ENCODE peak calls at places on chromosomes 11 and 22, in four cellular contexts. E, G, O and R are unnamed samples.
A peak's percentile ranks its signal among the peaks of the same experiment; 100 is the strongest.

GRCh38 chr11:122040476-122040875 is 75.5 kb downstream of the BLID start:
- DNase-seq in G (no peak), E (no peak), O (no peak), R (no peak)

GRCh38 chr11:93922830-93923229 is 72.4 kb upstream of the VSTM5 start:
- DNase-seq in G (no peak), O (no peak), E (no peak), R (no peak)

GRCh38 chr11:115745545-115746265 is 241.5 kb upstream of the CADM1 start:
- DNase-seq in O (no peak), E (no peak), G (peak; percentile 59), R (no peak)

GRCh38 chr11:69355346-69355940 is 61.5 kb downstream of the MYEOV start:
- DNase-seq in E (no peak), G (no peak), O (no peak), R (no peak)

GRCh38 chr11:24064309-24064903 is 432.4 kb upstream of the LUZP2 start:
- DNase-seq in G (no peak), O (no peak), E (no peak), R (no peak)

GRCh38 chr11:87173185-87174039 is 135.7 kb downstream of the TMEM135 start:
- DNase-seq in E (no peak), O (no peak), G (no peak), R (no peak)

GRCh38 chr11:116364357-116364756 is 408.4 kb downstream of the BUD13 start:
- DNase-seq in E (no peak), O (no peak), G (no peak), R (no peak)

GRCh38 chr11:36091256-36091811 is 147.5 kb downstream of the LDLRAD3 start:
- DNase-seq in G (no peak), E (no peak), O (no peak), R (peak; percentile 60)

GRCh38 chr22:20741634-20742581 is 32.0 kb upstream of the SERPIND1 start:
- DNase-seq in O (no peak), G (peak; percentile 66), E (peak; percentile 52), R (peak; percentile 87)

GRCh38 chr22:42185915-42186439 is 55.4 kb upstream of the CYP2D6 start:
- DNase-seq in E (no peak), G (no peak), O (no peak), R (no peak)

GRCh38 chr11:134139873-134140331 is 71.0 kb downstream of the JAM3 start:
- DNase-seq in E (peak; percentile 70), G (peak; percentile 83), O (peak; percentile 41), R (peak; percentile 35)

GRCh38 chr11:119585038-119585666 is 143.8 kb downstream of the NECTIN1 start:
- DNase-seq in E (peak; percentile 63), G (peak; percentile 78), O (no peak), R (no peak)

GRCh38 chr11:123588117-123588815 is 66.2 kb downstream of the SCN3B start:
- DNase-seq in E (no peak), O (no peak), G (no peak), R (no peak)

GRCh38 chr22:23285734-23286133 is 105.4 kb downstream of the BCR start:
- DNase-seq in G (no peak), O (no peak), E (no peak), R (peak; percentile 64)

GRCh38 chr11:69142894-69143293 is 12.8 kb upstream of the SMIM38 start:
- DNase-seq in E (no peak), O (no peak), G (no peak), R (peak; percentile 83)

GRCh38 chr11:69466039-69466438 is 15.4 kb upstream of the LINC01488 start:
- DNase-seq in G (no peak), E (no peak), O (no peak), R (no peak)

GRCh38 chr11:102430158-102430836 is 22.3 kb downstream of the TMEM123 start:
- DNase-seq in E (no peak), G (no peak), O (no peak), R (no peak)

GRCh38 chr11:131893988-131894387 is 523.6 kb downstream of the NTM start:
- DNase-seq in E (no peak), O (no peak), G (no peak), R (no peak)

GRCh38 chr11:31824791-31825452 is 13.8 kb upstream of the PAX6 start:
- DNase-seq in E (no peak), G (peak; percentile 39), O (no peak), R (no peak)

GRCh38 chr11:11931461-11932055 is 76.9 kb downstream of the DKK3 start:
- DNase-seq in G (peak; percentile 47), E (no peak), O (no peak), R (peak; percentile 26)

GRCh38 chr11:62560566-62561103 is 13.1 kb downstream of the EEF1G start:
- DNase-seq in E (peak; percentile 96), O (peak; percentile 93), G (peak; percentile 65), R (peak; percentile 73)

GRCh38 chr11:40328890-40329617 is 1130.4 kb downstream of the LRRC4C start:
- DNase-seq in E (no peak), O (no peak), G (peak; percentile 8), R (no peak)
- TF ChIP-seq TEAD4 in E (no peak), O (no peak), G (peak; percentile 94), R (no peak)

GRCh38 chr22:46041642-46042041 is 64.7 kb upstream of the WNT7B start:
- DNase-seq in G (no peak), O (no peak), E (peak; percentile 1), R (no peak)
- TF ChIP-seq TEAD4 in G (no peak), O (no peak), E (no peak), R (no peak)

GRCh38 chr11:44605965-44606364 is 40.5 kb downstream of the CD82 start:
- DNase-seq in G (no peak), E (no peak), O (no peak), R (no peak)
- TF ChIP-seq TEAD4 in G (no peak), E (no peak), O (no peak), R (no peak)

GRCh38 chr11:66157182-66157864 is 87.3 kb downstream of the PACS1 start:
- DNase-seq in E (no peak), O (no peak), G (no peak), R (peak; percentile 38)
- TF ChIP-seq TEAD4 in E (no peak), O (no peak), G (no peak), R (no peak)

DNA sequence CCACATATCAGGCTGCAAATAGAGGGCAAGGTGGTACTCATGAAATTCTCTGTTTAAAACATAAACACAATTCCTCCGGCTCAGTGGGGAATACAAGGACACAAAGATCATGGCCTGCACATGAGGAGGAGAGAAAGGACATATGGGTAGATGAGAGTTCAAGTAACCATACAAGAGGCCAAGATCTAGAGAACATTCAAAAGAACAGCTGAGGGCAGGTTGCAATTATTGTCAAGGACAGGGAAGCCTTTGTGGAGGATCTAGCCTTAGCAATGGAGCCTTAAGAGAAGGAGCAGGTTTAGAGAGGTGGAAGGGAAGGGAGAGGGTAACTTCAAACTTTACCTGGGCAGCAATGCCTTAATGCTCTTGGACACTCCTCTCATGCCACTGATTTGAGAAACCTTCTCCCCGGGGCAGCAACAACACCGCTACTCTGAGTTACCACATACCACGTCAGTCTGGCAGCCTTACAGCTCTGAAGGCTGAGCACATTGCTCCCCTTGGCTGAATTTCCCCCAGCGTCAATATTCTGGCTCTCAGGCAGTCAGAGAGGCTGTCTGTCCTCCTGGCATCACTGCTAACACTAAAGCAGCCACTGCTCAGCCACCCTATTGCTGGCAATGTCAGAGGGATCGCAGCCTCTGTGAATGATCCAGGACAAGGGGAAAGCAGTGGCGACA is 55.5 kb downstream of the CLPB start:
- DNase-seq in G (no peak), E (no peak), O (no peak), R (no peak)
- TF ChIP-seq TEAD4 in G (no peak), E (no peak), O (no peak), R (no peak)

GRCh38 chr11:95923441-95923729 is 522 bp downstream of the MTMR2 start:
- DNase-seq in O (no peak), G (no peak), E (no peak), R (no peak)

GRCh38 chr11:95925011-95925410 is 1.1 kb upstream of the MTMR2 start:
- DNase-seq in G (no peak), E (no peak), O (no peak), R (no peak)

GRCh38 chr11:95923730-95924413 is at the start of gene MTMR2:
- DNase-seq in E (peak; percentile 82), G (peak; percentile 90), O (peak; percentile 38), R (peak; percentile 77)

GRCh38 chr11:95922536-95923440 is 1.1 kb downstream of the MTMR2 start:
- DNase-seq in G (no peak), O (no peak), E (no peak), R (no peak)

GRCh38 chr11:95924414-95924760 is 480 bp upstream of the MTMR2 start:
- DNase-seq in E (no peak), O (no peak), G (no peak), R (no peak)
- TF ChIP-seq TEAD4 in E (no peak), O (no peak), G (no peak), R (no peak)

DNA sequence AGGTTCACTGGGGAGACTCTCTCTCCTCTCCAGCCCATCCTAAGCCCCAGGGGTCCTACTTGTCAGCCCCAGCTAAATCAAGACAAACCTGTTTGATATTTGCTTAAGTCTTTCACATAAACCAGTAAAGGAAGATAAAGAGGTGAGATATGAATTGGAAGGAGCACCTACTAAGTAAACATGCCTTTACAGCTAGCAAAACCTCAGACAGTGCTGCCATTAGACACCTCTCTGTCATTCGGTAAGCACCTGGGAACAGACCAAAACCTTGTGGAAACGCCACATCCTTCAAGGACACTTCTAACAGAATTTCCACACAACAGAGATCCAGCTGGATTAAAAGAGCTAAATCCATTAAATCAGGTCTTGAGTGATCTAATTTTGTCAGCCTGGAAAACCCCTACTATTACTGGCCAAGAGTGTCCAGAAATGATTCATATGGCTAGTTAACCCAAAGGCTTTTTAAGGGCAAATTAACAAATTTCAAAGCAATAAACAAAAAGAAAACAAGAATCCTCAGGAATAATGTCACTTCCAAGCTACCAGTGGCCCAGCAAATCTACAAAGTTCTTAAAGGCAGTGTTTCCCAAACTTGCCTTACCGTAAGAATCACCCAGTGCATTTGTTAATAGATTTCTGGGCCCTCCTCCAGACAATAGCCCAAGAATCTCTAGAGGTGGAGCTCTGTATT is 2.4 kb downstream of the VPS37C start:
- DNase-seq in O (no peak), E (no peak), G (no peak), R (no peak)
- TF ChIP-seq TEAD4 in O (no peak), E (no peak), G (no peak), R (no peak)